ENCODE peak calls at places on chromosome 22, in seven cellular contexts. H is spleen; L is CD4-positive, alpha-beta T cell; I is neural crest cell; Y is left ventricle myocardium inferior; E is GM12865; O is A549. S is an unnamed sample.

GRCh38 chr22:20751185-20751851 is 22.6 kb upstream of the SERPIND1 start:
- DNase-seq in H (no peak), L (no peak), I (no peak), Y (no peak), E (no peak), O (no peak), S (no peak)

GRCh38 chr22:36379593-36380361 is 8.0 kb downstream of the MYH9 start:
- DNase-seq in H (peak; percentile 89), L (peak; percentile 62), I (no peak), Y (no peak), E (peak; percentile 75), O (no peak), S (no peak)

GRCh38 chr22:20606041-20606783 is 98.8 kb downstream of the MED15 start:
- DNase-seq in H (peak; percentile 88), L (peak; percentile 62), I (peak; percentile 47), Y (no peak), E (peak; percentile 89), O (peak; percentile 75), S (no peak)

GRCh38 chr22:19784396-19785175 is 24.0 kb downstream of the TBX1 start:
- DNase-seq in H (peak; percentile 71), L (no peak), I (no peak), Y (no peak), E (no peak), O (no peak), S (no peak)

GRCh38 chr22:50530280-50530856 is 556 bp upstream of the TYMP start:
- DNase-seq in H (peak; percentile 97), L (no peak), I (no peak), Y (peak; percentile 87), E (peak; percentile 92), O (peak; percentile 89), S (no peak)

GRCh38 chr22:35102663-35103062 is 36.7 kb downstream of the ISX start:
- DNase-seq in H (no peak), L (no peak), I (no peak), Y (no peak), E (peak; percentile 79), O (peak; percentile 27), S (no peak)

GRCh38 chr22:20010307-20011122 is 6.1 kb downstream of the ARVCF start:
- DNase-seq in H (peak; percentile 69), L (no peak), I (no peak), Y (no peak), E (no peak), O (no peak), S (no peak)

GRCh38 chr22:25940479-25940878 is 198.5 kb downstream of the MYO18B start:
- DNase-seq in H (no peak), L (no peak), I (no peak), Y (no peak), E (no peak), O (no peak), S (no peak)

DNA sequence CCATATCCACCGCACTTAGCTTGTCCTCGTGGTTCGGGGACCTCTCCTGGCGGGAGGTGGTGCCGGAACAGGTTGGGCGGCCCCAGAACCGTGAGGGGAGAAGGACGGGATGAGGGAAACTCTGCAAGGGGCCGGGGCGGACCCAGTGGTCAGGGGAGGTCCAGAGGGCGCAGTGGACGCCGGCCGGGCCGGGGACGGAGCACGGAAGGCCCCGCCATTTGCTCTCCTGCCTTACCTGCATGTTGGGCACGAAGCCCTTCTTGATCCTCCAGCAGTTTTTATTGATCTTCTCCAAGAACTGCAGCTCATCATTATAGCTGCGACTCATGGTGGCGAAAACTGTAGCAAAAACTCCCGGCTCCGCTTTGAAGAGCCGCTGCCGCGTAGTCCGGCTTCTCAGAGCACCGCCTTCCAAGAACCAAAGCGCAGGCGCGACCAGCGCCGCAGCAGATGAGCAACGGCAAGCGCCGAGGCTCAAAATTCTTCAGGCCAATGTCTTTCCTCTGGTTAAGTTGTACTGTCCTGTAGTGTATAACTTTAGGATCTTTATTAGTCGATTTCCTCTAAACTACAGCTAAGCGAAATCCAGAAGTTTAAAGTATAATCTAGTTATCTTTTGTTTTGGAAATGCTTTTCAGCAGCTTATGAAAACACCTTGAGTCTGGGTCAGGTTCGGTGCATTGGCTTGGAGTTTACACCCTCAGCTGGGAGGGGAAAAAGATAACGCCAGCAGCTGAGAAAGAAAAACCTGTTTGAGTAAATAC is at the start of gene RTCB:
- DNase-seq in H (peak; percentile 95), L (peak; percentile 88), I (peak; percentile 96), Y (peak; percentile 93), E (peak; percentile 96), O (peak; percentile 89), S (peak; percentile 78)
- TF ChIP-seq CTCF in H (no peak), L (no peak), I (no peak), Y (no peak), E (no peak), O (no peak), S (no peak)

DNA sequence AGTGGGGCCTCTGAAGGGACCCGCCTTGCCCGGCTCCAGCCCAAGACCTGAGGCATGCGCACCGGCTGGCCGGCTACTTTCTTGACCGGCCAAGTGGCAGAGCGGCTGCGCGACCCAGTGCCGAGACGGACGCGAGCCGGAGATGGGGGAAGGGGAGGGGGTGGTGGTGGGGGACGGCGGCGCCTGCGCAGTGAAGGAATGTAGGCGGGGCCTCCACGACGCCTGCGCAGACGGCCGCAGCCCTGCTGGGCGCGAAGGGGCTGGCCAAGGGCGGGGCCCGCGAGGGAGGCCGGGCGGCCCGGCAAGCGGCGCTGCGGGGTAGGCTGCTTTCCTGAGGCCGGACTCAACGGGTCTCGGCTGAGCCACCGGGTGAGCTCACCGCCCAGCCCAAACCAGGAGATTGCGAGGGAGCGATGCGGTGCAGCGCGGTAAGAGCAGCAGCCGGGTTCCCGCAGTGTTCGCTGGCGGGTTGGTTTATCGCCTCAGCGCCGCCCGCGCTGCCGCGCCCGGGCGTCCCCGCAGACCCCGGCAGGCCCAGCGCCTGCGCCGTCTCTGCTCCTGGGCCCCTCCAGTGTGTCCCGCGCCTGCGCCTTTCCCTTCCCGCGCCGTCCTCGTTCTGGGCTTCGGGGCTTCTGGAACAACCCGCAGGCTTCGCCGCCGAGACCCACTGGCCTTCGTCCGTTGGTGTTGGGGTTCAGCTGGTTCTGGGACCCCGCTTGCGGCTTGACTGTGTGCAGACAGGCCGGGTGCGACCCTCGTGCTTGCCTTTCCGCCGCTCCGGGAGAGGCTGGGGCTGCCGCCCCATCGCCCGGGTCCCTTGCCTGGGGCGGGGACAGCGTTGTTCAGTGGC is at the start of gene SPECC1L:
- DNase-seq in H (peak; percentile 98), L (peak; percentile 87), I (peak; percentile 91), Y (peak; percentile 94), E (peak; percentile 96), O (peak; percentile 90), S (peak; percentile 84)
- TF ChIP-seq CTCF in H (peak; percentile 19), L (no peak), I (no peak), Y (peak; percentile 39), E (peak; percentile 14), O (no peak), S (peak; percentile 17)

GRCh38 chr22:39244073-39244495 is 698 bp downstream of the PDGFB start:
- DNase-seq in H (no peak), L (peak; percentile 23), I (no peak), Y (no peak), E (no peak), O (peak; percentile 23), S (no peak)
- TF ChIP-seq CTCF in H (no peak), L (no peak), I (no peak), Y (no peak), E (no peak), O (no peak), S (no peak)

GRCh38 chr22:45010532-45010900 is 711 bp upstream of the PHF21B start:
- DNase-seq in H (no peak), L (no peak), I (no peak), Y (no peak), E (no peak), O (no peak), S (no peak)
- TF ChIP-seq CTCF in H (no peak), L (no peak), I (no peak), Y (no peak), E (no peak), O (no peak), S (no peak)

DNA sequence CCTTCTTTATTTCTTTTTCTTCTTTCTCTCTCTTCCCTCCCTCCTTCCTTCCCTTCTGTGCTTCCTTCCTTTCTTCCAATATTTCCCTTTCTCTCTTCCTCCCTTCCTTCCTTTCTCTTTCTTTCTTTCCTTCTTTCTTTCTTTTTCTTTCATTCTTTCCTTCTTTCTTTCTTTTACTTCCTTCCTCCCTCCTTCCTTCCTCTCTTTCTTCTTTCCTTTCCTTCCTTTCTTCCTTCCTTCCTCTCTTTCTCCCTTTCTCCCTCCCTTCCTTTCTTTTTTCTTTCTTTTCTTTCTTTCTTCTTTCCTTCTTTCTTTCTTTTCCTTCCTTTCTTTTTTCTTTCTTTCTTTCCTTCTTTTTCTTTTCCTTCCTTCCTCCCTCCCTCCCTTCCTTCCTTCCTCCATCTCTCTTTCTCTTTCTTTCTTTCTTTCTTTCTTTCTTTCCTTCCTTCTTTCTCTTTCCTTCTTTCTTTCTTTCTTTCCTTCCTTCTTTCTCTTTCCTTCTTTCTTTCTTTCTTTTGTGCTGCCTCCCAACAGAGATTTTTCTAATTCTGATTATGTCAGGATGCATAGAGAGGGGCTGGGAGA is 1.0 kb downstream of the APOBEC3A start:
- DNase-seq in H (no peak), L (no peak), I (no peak), Y (no peak), E (no peak), O (no peak), S (no peak)
- TF ChIP-seq CTCF in H (no peak), L (no peak), I (no peak), Y (no peak), E (no peak), O (no peak), S (no peak)

DNA sequence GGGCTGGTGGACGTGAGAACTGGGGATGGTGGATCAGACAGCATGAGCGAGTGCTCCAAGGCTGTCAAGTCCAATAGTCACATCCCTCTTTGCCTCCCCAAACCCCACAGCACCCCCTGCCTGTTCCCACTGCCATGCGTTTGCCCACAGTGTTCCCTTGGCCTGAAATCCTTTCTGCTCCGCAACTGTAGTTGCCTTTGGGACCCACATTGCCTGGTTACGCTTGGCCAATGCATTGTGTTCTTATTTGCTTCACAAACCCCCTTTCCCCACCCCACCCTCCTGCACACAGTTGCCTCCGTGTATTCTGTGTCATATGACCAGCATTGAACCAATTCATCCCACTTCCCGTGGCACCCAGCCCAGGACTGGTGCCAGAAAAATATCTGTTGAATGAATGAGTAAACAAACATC is 2.1 kb upstream of the KIAA0930 start:
- DNase-seq in H (no peak), L (no peak), I (no peak), Y (no peak), E (no peak), O (peak; percentile 47), S (no peak)
- TF ChIP-seq CTCF in H (no peak), L (no peak), I (no peak), Y (no peak), E (no peak), O (no peak), S (no peak)

GRCh38 chr22:22745225-22746060 is 101.0 kb downstream of the GGTLC2 start:
- DNase-seq in H (no peak), L (peak; percentile 19), I (peak; percentile 39), Y (no peak), E (peak; percentile 57), O (peak; percentile 26), S (no peak)
- TF ChIP-seq CTCF in H (peak; percentile 49), L (peak; percentile 65), I (peak; percentile 65), Y (peak; percentile 53), E (peak; percentile 69), O (peak; percentile 47), S (peak; percentile 62)

S was measured in AG09319.